ENCODE peak calls at places on chromosomes 12 and 14, in five cellular contexts. M, D, K, I and R are unnamed samples.

GRCh38 chr12:16612647-16613046 is 6.7 kb upstream of the LMO3 start:
- DNase-seq in D (no peak), K (no peak), I (peak; percentile 53), M (peak; percentile 23), R (no peak)

GRCh38 chr12:120240495-120240833 is 25.1 kb downstream of the PXN start:
- DNase-seq in I (no peak), D (no peak), M (no peak), K (no peak), R (no peak)

GRCh38 chr12:94165670-94166069 is 17.3 kb downstream of the PLXNC1 start:
- DNase-seq in D (no peak), K (no peak), M (no peak), I (no peak), R (no peak)

GRCh38 chr12:22396253-22396652 is 61.7 kb upstream of the ST8SIA1 start:
- DNase-seq in I (no peak), K (no peak), D (no peak), M (no peak), R (no peak)

GRCh38 chr12:63018273-63018672 is 83.3 kb upstream of the PPM1H start:
- DNase-seq in M (no peak), D (no peak), K (no peak), I (no peak), R (no peak)

GRCh38 chr14:74980398-74980745 is 22.3 kb upstream of the EIF2B2 start:
- DNase-seq in K (no peak), I (no peak), M (no peak), D (peak; percentile 49), R (no peak)

GRCh38 chr14:72855913-72856312 is 38.0 kb downstream of the DPF3 start:
- DNase-seq in M (no peak), D (no peak), K (no peak), I (peak; percentile 44), R (peak; percentile 74)

GRCh38 chr12:12441051-12441807 is 84.4 kb downstream of the BORCS5 start:
- DNase-seq in K (no peak), M (no peak), D (no peak), I (no peak), R (peak; percentile 29)

GRCh38 chr14:92074555-92074954 is 31.8 kb downstream of the ATXN3 start:
- DNase-seq in M (peak; percentile 33), I (peak; percentile 8), D (no peak), K (no peak), R (no peak)

GRCh38 chr12:113262710-113263109 is 41.4 kb downstream of the TPCN1 start:
- DNase-seq in K (no peak), I (peak; percentile 65), D (no peak), M (peak; percentile 47), R (no peak)

GRCh38 chr12:48169011-48169410 is 11.7 kb upstream of the ASB8 start:
- DNase-seq in K (no peak), D (no peak), I (no peak), M (no peak), R (no peak)

GRCh38 chr12:48163150-48163747 is 5.9 kb upstream of the ASB8 start:
- DNase-seq in K (no peak), M (no peak), I (no peak), D (no peak), R (no peak)

GRCh38 chr12:48164456-48164855 is 7.1 kb upstream of the ASB8 start:
- DNase-seq in K (no peak), M (no peak), I (no peak), D (no peak), R (no peak)

GRCh38 chr12:48160807-48161206 is 3.5 kb upstream of the ASB8 start:
- DNase-seq in D (no peak), K (no peak), I (peak; percentile 38), M (peak; percentile 67), R (no peak)

GRCh38 chr12:48165089-48166031 is 8.0 kb upstream of the ASB8 start:
- DNase-seq in M (peak; percentile 75), K (peak; percentile 44), I (peak; percentile 82), D (no peak), R (peak; percentile 58)
- H3K4me3 ChIP-seq in M (no peak overlapping the region), K (no peak overlapping the region), I (no peak overlapping the region), D (no peak overlapping the region), R (no peak overlapping the region)

GRCh38 chr14:58922211-58922940 is 266.1 kb upstream of the DAAM1 start:
- DNase-seq in K (no peak), M (peak; percentile 20), D (no peak), I (peak; percentile 36), R (no peak)

GRCh38 chr14:58919262-58919661 is 269.2 kb upstream of the DAAM1 start:
- DNase-seq in K (no peak), M (no peak), I (no peak), D (no peak), R (no peak)

GRCh38 chr14:58920230-58920629 is 268.2 kb upstream of the DAAM1 start:
- DNase-seq in M (no peak), I (no peak), K (no peak), D (no peak), R (no peak)

GRCh38 chr14:58918066-58918465 is 270.4 kb upstream of the DAAM1 start:
- DNase-seq in D (no peak), M (no peak), I (no peak), K (no peak), R (no peak)

DNA sequence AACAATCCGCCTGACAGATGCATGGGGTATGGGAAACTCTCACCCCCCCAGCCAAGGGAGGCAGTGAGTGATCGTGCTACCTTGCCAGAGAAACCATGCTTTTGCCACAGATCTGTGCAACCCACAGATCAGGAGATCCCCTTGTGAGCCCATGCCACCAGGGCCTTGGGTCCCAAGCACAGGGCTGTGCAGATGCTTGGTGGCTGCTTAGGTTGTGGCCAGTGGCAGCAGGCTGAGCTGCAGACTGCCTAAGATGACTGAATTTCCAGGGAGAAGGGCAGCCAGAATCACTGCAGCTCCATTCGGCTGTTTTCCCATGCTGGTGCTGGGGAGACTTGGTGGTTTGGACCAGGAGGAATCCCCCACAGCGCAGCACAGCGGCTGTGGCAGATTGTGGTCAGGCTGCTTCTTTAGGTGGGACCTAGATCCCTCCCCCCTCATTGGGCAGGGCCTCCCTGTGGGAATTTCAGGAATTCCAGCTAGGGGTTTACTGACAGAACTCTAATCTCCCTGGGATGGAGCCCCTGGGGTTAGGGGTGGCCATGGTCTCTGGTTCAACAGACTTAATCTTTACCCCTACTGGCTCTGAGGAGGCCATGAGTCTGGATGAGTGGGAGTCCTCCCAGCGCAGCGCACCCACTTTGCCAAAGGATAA is 264.6 kb upstream of the DAAM1 start:
- DNase-seq in M (no peak), D (no peak), K (no peak), I (no peak), R (no peak)
- H3K4me3 ChIP-seq in M (no peak overlapping the region), D (no peak overlapping the region), K (no peak overlapping the region), I (no peak overlapping the region), R (no peak overlapping the region)

GRCh38 chr14:104211242-104211641 is 72.9 kb downstream of the KIF26A start:
- DNase-seq in M (no peak), I (no peak), D (no peak), K (no peak), R (no peak)

GRCh38 chr14:104209985-104210520 is 71.7 kb downstream of the KIF26A start:
- DNase-seq in K (no peak), I (no peak), D (no peak), M (no peak), R (no peak)

GRCh38 chr14:104212206-104213095 is 74.1 kb downstream of the KIF26A start:
- DNase-seq in M (no peak), I (no peak), D (no peak), K (no peak), R (no peak)

GRCh38 chr14:104211741-104212140 is 73.4 kb downstream of the KIF26A start:
- DNase-seq in D (no peak), K (no peak), M (no peak), I (no peak), R (no peak)

GRCh38 chr14:104210548-104211195 is 72.3 kb downstream of the KIF26A start:
- DNase-seq in K (no peak), D (no peak), I (no peak), M (no peak), R (no peak)
- H3K4me3 ChIP-seq in K (no peak overlapping the region), D (no peak overlapping the region), I (no peak overlapping the region), M (no peak overlapping the region), R (no peak overlapping the region)

GRCh38 chr14:49686425-49686824 is 1.6 kb downstream of the POLE2 start:
- DNase-seq in I (no peak), K (no peak), D (no peak), M (no peak), R (no peak)
- H3K4me3 ChIP-seq in I (no peak overlapping the region), K (peak overlapping the region; percentile 21), D (no peak overlapping the region), M (no peak overlapping the region), R (no peak overlapping the region)

GRCh38 chr12:24500466-24501232 is 448.3 kb downstream of the BCAT1 start:
- DNase-seq in D (no peak), M (no peak), K (no peak), I (no peak), R (no peak)
- H3K4me3 ChIP-seq in D (no peak overlapping the region), M (no peak overlapping the region), K (no peak overlapping the region), I (no peak overlapping the region), R (no peak overlapping the region)

GRCh38 chr12:110705309-110705708 is 16.4 kb upstream of the HVCN1 start:
- DNase-seq in D (no peak), I (no peak), M (no peak), K (no peak), R (no peak)

GRCh38 chr12:110702081-110702480 is 13.2 kb upstream of the HVCN1 start:
- DNase-seq in M (no peak), I (no peak), D (no peak), K (no peak), R (no peak)

GRCh38 chr12:110708917-110709316 is 20.0 kb upstream of the HVCN1 start:
- DNase-seq in I (no peak), D (no peak), M (no peak), K (no peak), R (no peak)

GRCh38 chr12:110704231-110704630 is 15.3 kb upstream of the HVCN1 start:
- DNase-seq in K (no peak), M (no peak), D (no peak), I (no peak), R (no peak)

GRCh38 chr12:110704750-110705149 is 15.8 kb upstream of the HVCN1 start:
- DNase-seq in M (no peak), K (peak; percentile 68), I (no peak), D (no peak), R (no peak)
- H3K4me3 ChIP-seq in M (no peak overlapping the region), K (peak overlapping the region; percentile 6), I (no peak overlapping the region), D (no peak overlapping the region), R (no peak overlapping the region)